ENCODE peak calls at places on chromosomes 7 and 10, in nine cellular contexts. I, X, O, Z, P, B, E, W and J are unnamed samples. For H3K4me1, the result is how much of the 10 kb centered on the place peaks cover.

GRCh38 chr7:74334026-74334425 is 44.8 kb downstream of the CLIP2 start:
- DNase-seq in I (no peak), X (no peak), O (no peak), Z (no peak), P (no peak), B (no peak), E (no peak), W (no peak), J (no peak)

GRCh38 chr7:3032256-3032655 is 11.4 kb downstream of the CARD11 start:
- DNase-seq in I (no peak), X (no peak), O (no peak), Z (no peak), P (no peak), B (no peak), E (no peak), W (no peak), J (no peak)

GRCh38 chr10:34768261-34768971 is 46.7 kb downstream of the PARD3 start:
- DNase-seq in I (peak), X (no peak), O (no peak), Z (no peak), P (peak), B (peak), E (no peak), W (no peak), J (peak)

GRCh38 chr10:71780722-71781121 is 7.4 kb upstream of the VSIR start:
- DNase-seq in I (no peak), X (peak), O (peak), Z (no peak), P (no peak), B (no peak), E (no peak), W (peak), J (no peak)

GRCh38 chr7:141158562-141158961 is 84.7 kb downstream of the TMEM178B start:
- DNase-seq in I (no peak), X (no peak), O (no peak), Z (no peak), P (peak), B (no peak), E (peak), W (no peak), J (peak)

GRCh38 chr7:39921505-39922250 is 28.4 kb upstream of the CDK13 start:
- DNase-seq in I (no peak), X (no peak), O (peak), Z (no peak), P (no peak), B (no peak), E (no peak), W (no peak), J (no peak)

GRCh38 chr10:124665558-124665957 is 78.6 kb downstream of the FAM53B start:
- DNase-seq in I (no peak), X (no peak), O (no peak), Z (no peak), P (no peak), B (no peak), E (no peak), W (no peak), J (no peak)

GRCh38 chr7:17133977-17134376 is 164.5 kb upstream of the AHR start:
- DNase-seq in I (no peak), X (no peak), O (no peak), Z (no peak), P (no peak), B (no peak), E (no peak), W (no peak), J (no peak)

GRCh38 chr10:35140727-35141126 is 14.1 kb downstream of the CREM start:
- DNase-seq in I (no peak), X (no peak), O (no peak), Z (no peak), P (no peak), B (no peak), E (no peak), W (no peak), J (no peak)

GRCh38 chr10:66805610-66806009 is 120.2 kb upstream of the LRRTM3 start:
- DNase-seq in I (no peak), X (no peak), O (no peak), Z (no peak), P (no peak), B (no peak), E (no peak), W (no peak), J (no peak)

GRCh38 chr10:96441126-96441905 is 72.4 kb downstream of the TLL2 start:
- DNase-seq in I (no peak), X (no peak), O (no peak), Z (no peak), P (no peak), B (no peak), E (no peak), W (no peak), J (no peak)

GRCh38 chr10:45265995-45266394 is 49.4 kb downstream of the OR13A1 start:
- DNase-seq in I (no peak), X (no peak), O (peak), Z (no peak), P (no peak), B (no peak), E (no peak), W (no peak), J (no peak)

GRCh38 chr10:12843296-12843945 is 158.1 kb downstream of the CCDC3 start:
- DNase-seq in I (no peak), X (no peak), O (no peak), Z (no peak), P (no peak), B (no peak), E (no peak), W (no peak), J (no peak)

GRCh38 chr10:60962946-60963345 is 19.0 kb upstream of the RHOBTB1 start:
- DNase-seq in I (no peak), X (no peak), O (no peak), Z (no peak), P (no peak), B (no peak), E (no peak), W (no peak), J (no peak)

GRCh38 chr10:125709553-125710266 is 9.8 kb upstream of the EDRF1 start:
- DNase-seq in I (no peak), X (no peak), O (no peak), Z (no peak), P (no peak), B (no peak), E (no peak), W (no peak), J (no peak)

GRCh38 chr7:144629011-144629410 is 206.8 kb downstream of the TPK1 start:
- DNase-seq in I (no peak), X (no peak), O (peak), Z (no peak), P (no peak), B (no peak), E (no peak), W (no peak), J (no peak)

GRCh38 chr10:46283217-46283944 is 3.4 kb upstream of the ANTXRL start:
- DNase-seq in I (peak), X (no peak), O (no peak), Z (no peak), P (no peak), B (peak), E (no peak), W (no peak), J (peak)

GRCh38 chr10:60003709-60004191 is 97.4 kb upstream of the CCDC6 start:
- DNase-seq in I (no peak), X (no peak), O (peak), Z (peak), P (no peak), B (no peak), E (no peak), W (no peak), J (no peak)

GRCh38 chr10:132584081-132584480 is 46.5 kb downstream of the INPP5A start:
- DNase-seq in I (no peak), X (no peak), O (no peak), Z (no peak), P (peak), B (no peak), E (no peak), W (no peak), J (no peak)

GRCh38 chr7:78326870-78327269 is 528.3 kb downstream of the PHTF2 start:
- DNase-seq in I (no peak), X (no peak), O (no peak), Z (no peak), P (no peak), B (no peak), E (no peak), W (no peak), J (no peak)

GRCh38 chr7:10612950-10613349 is 360.7 kb upstream of the PHF14 start:
- DNase-seq in I (no peak), X (no peak), O (no peak), Z (no peak), P (no peak), B (no peak), E (no peak), W (no peak), J (no peak)

GRCh38 chr10:132415255-132415654 is 18.3 kb downstream of the PWWP2B start:
- DNase-seq in I (no peak), X (no peak), O (no peak), Z (no peak), P (no peak), B (no peak), E (no peak), W (no peak), J (no peak)

GRCh38 chr10:88471909-88472308 is 111.2 kb downstream of the RNLS start:
- DNase-seq in I (no peak), X (no peak), O (peak), Z (peak), P (no peak), B (no peak), E (no peak), W (no peak), J (no peak)

GRCh38 chr7:77199008-77199966 is at the start of gene FGL2:
- DNase-seq in I (peak), X (peak), O (peak), Z (no peak), P (peak), B (no peak), E (no peak), W (no peak), J (peak)

GRCh38 chr7:44293561-44294324 is 31.7 kb downstream of the CAMK2B start:
- DNase-seq in I (peak), X (peak), O (no peak), Z (no peak), P (peak), B (no peak), E (no peak), W (no peak), J (peak)

GRCh38 chr7:41891967-41892755 is 189.3 kb upstream of the INHBA start:
- DNase-seq in I (no peak), X (no peak), O (peak), Z (no peak), P (no peak), B (no peak), E (no peak), W (peak), J (no peak)

GRCh38 chr7:133754718-133755117 is 372.4 kb upstream of the LRGUK start:
- DNase-seq in I (no peak), X (no peak), O (no peak), Z (no peak), P (no peak), B (no peak), E (no peak), W (no peak), J (no peak)

GRCh38 chr7:21923663-21924062 is 22.0 kb downstream of the CDCA7L start:
- DNase-seq in I (no peak), X (no peak), O (no peak), Z (no peak), P (no peak), B (no peak), E (no peak), W (no peak), J (no peak)

GRCh38 chr7:78018541-78019456 is 220.2 kb downstream of the PHTF2 start:
- DNase-seq in I (no peak), X (peak), O (peak), Z (no peak), P (peak), B (no peak), E (no peak), W (no peak), J (peak)

GRCh38 chr10:99234067-99234738 is 1.4 kb downstream of the HPSE2 start:
- DNase-seq in I (peak), X (peak), O (peak), Z (no peak), P (peak), B (no peak), E (no peak), W (no peak), J (peak)

GRCh38 chr7:70432567-70433001 is 699.4 kb upstream of the GALNT17 start:
- DNase-seq in I (no peak), X (no peak), O (no peak), Z (no peak), P (peak), B (no peak), E (no peak), W (no peak), J (no peak)

GRCh38 chr10:29323387-29323786 is 34.5 kb downstream of the LYZL1 start:
- DNase-seq in I (no peak), X (no peak), O (no peak), Z (no peak), P (no peak), B (no peak), E (no peak), W (no peak), J (no peak)

GRCh38 chr10:89873047-89873446 is 171.7 kb downstream of the KIF20B start:
- DNase-seq in I (no peak), X (no peak), O (no peak), Z (no peak), P (no peak), B (no peak), E (no peak), W (no peak), J (no peak)

GRCh38 chr10:27223964-27224363 is 16.6 kb downstream of the ACBD5 start:
- DNase-seq in I (peak), X (peak), O (peak), Z (no peak), P (no peak), B (no peak), E (no peak), W (peak), J (peak)

GRCh38 chr10:126242352-126243260 is 145.7 kb downstream of the ADAM12 start:
- DNase-seq in I (no peak), X (no peak), O (no peak), Z (no peak), P (no peak), B (no peak), E (no peak), W (no peak), J (no peak)

GRCh38 chr10:20887706-20888535 is 9.2 kb downstream of the NEBL start:
- DNase-seq in I (no peak), X (no peak), O (no peak), Z (no peak), P (no peak), B (no peak), E (no peak), W (no peak), J (no peak)
- H3K4me1 ChIP-seq in I (under half), X (under half), O (under half), Z (under half), P (under half), B (under half), E (under half), W (under half), J (under half)

GRCh38 chr7:128827971-128828711 is 2.1 kb upstream of the FLNC start:
- DNase-seq in I (no peak), X (no peak), O (no peak), Z (no peak), P (peak), B (no peak), E (peak), W (no peak), J (no peak)
- H3K4me3 ChIP-seq in I (no peak), X (no peak), O (no peak), Z (no peak), P (no peak), B (no peak), E (no peak), W (no peak), J (no peak)

GRCh38 chr7:30594055-30594539 is 581 bp upstream of the GARS1 start:
- DNase-seq in I (no peak), X (peak), O (peak), Z (no peak), P (peak), B (no peak), E (no peak), W (peak), J (peak)
- TF ChIP-seq POLR2AphosphoS5 in I (no peak), X (no peak), O (no peak), Z (no peak), P (no peak), B (no peak), E (no peak), W (no peak), J (no peak)

GRCh38 chr10:74898201-74898976 is 72.0 kb downstream of the KAT6B start:
- DNase-seq in I (no peak), X (no peak), O (no peak), Z (no peak), P (no peak), B (no peak), E (no peak), W (no peak), J (no peak)
- H3K4me1 ChIP-seq in I (under half), X (under half), O (under half), Z (under half), P (under half), B (under half), E (under half), W (under half), J (under half)

GRCh38 chr7:143384148-143384547 is 3.0 kb downstream of the ZYX start:
- DNase-seq in I (no peak), X (no peak), O (no peak), Z (no peak), P (peak), B (no peak), E (no peak), W (no peak), J (no peak)

GRCh38 chr7:143382791-143383641 is 1.9 kb downstream of the ZYX start:
- DNase-seq in I (no peak), X (no peak), O (no peak), Z (no peak), P (peak), B (no peak), E (no peak), W (no peak), J (no peak)

GRCh38 chr7:143383642-143383957 is 2.5 kb downstream of the ZYX start:
- DNase-seq in I (no peak), X (no peak), O (no peak), Z (no peak), P (peak), B (no peak), E (no peak), W (no peak), J (no peak)

GRCh38 chr7:143385891-143386781 is 5.0 kb downstream of the ZYX start:
- DNase-seq in I (no peak), X (peak), O (no peak), Z (no peak), P (peak), B (no peak), E (no peak), W (no peak), J (no peak)

GRCh38 chr7:143384741-143385631 is 3.8 kb downstream of the ZYX start:
- DNase-seq in I (no peak), X (no peak), O (no peak), Z (no peak), P (peak), B (no peak), E (no peak), W (no peak), J (no peak)
- H3K4me3 ChIP-seq in I (peak), X (no peak), O (no peak), Z (no peak), P (peak), B (peak), E (peak), W (no peak), J (peak)

GRCh38 chr7:95436407-95436806 is 1.6 kb upstream of the PON2 start:
- DNase-seq in I (no peak), X (no peak), O (no peak), Z (no peak), P (no peak), B (no peak), E (no peak), W (no peak), J (no peak)
- TF ChIP-seq POLR2AphosphoS5 in I (no peak), X (no peak), O (no peak), Z (no peak), P (no peak), B (no peak), E (no peak), W (no peak), J (no peak)

GRCh38 chr10:78645053-78645787 is 423.5 kb upstream of the ZMIZ1 start:
- DNase-seq in I (no peak), X (no peak), O (no peak), Z (no peak), P (no peak), B (no peak), E (no peak), W (no peak), J (no peak)

GRCh38 chr10:78644550-78644949 is 424.2 kb upstream of the ZMIZ1 start:
- DNase-seq in I (no peak), X (no peak), O (no peak), Z (no peak), P (no peak), B (no peak), E (no peak), W (no peak), J (no peak)

GRCh38 chr10:78642261-78642660 is 426.5 kb upstream of the ZMIZ1 start:
- DNase-seq in I (no peak), X (no peak), O (no peak), Z (no peak), P (no peak), B (no peak), E (no peak), W (no peak), J (no peak)

GRCh38 chr10:78641693-78642092 is 427.1 kb upstream of the ZMIZ1 start:
- DNase-seq in I (no peak), X (no peak), O (no peak), Z (no peak), P (no peak), B (no peak), E (no peak), W (no peak), J (no peak)

DNA sequence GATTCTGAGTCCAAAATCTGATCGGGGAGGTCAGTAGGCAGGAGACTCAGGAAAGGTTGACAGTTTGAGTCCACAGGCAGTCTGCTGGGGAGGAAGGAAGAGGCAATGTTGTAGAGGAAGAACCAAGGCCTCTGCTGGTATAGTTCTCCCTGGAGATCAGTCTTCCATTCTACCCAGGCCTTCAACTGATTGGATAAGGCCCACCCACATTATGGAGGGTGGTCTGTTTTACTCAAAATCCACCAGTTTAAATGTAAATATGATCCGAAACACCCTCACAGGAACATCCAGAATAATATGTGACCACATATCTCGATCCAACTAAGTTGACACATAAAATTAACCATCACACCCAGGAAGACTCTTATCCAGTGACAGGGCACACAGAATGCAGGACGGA is 425.3 kb upstream of the ZMIZ1 start:
- DNase-seq in I (no peak), X (no peak), O (no peak), Z (no peak), P (no peak), B (no peak), E (no peak), W (no peak), J (no peak)
- H3K4me1 ChIP-seq in I (under half), X (under half), O (under half), Z (under half), P (under half), B (under half), E (under half), W (under half), J (under half)

DNA sequence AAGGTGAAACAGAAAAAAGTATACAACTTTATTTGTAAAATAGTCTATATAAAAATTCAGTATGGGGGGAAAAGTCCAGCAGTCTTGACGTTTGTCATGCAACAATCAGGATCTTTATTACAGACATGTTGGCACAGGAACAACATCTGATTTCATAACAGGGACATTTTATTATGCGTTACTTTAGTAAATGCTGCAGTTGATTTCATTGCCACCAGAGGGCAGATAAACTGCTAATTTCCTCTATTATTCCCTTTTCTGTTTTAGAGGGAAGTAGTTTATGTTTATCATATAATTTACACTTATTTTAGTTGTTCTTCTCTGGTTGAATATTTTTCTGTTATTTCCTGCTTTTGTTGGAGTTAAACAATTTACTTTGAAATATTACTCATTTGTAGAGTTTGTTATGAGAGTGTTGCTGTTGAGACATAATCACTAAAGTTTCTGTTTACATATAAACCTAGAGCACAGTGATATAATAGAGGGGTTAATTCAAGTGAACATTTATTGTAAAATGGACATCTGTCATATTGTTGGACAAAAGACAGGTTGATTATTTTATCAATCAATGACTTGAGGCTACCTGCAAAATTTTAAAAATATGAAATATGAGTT is 3.3 kb downstream of the PLXDC2 start:
- DNase-seq in I (no peak), X (no peak), O (peak), Z (no peak), P (no peak), B (no peak), E (peak), W (peak), J (peak)
- H3K4me3 ChIP-seq in I (peak), X (no peak), O (peak), Z (no peak), P (peak), B (peak), E (no peak), W (no peak), J (peak)

GRCh38 chr10:86413046-86413728 is 46.6 kb upstream of the GRID1 start:
- DNase-seq in I (no peak), X (no peak), O (no peak), Z (no peak), P (no peak), B (no peak), E (no peak), W (no peak), J (no peak)
- TF ChIP-seq POLR2AphosphoS5 in I (no peak), X (no peak), O (no peak), Z (no peak), P (peak), B (no peak), E (no peak), W (no peak), J (no peak)